ENCODE peak calls at places on chromosomes 12 and 14, in five cellular contexts. O, V, K, F and T are unnamed samples. For H3K4me1, the result is how much of the 10 kb centered on the place peaks cover.

GRCh38 chr14:96303981-96304380 is 48.0 kb downstream of the BDKRB1 start:
- DNase-seq in V (no peak), O (no peak), K (no peak), F (no peak), T (no peak)

GRCh38 chr14:100116134-100116533 is 43.3 kb downstream of the DEGS2 start:
- DNase-seq in O (no peak), V (no peak), F (no peak), K (no peak), T (no peak)

GRCh38 chr12:92133795-92134637 is 11.6 kb downstream of the BTG1 start:
- DNase-seq in V (no peak), K (no peak), F (no peak), O (no peak), T (no peak)

GRCh38 chr12:46977976-46978375 is 101.4 kb upstream of the PCED1B start:
- DNase-seq in F (no peak), O (no peak), K (peak), V (no peak), T (no peak)

GRCh38 chr14:83118029-83118428 is 1584.4 kb upstream of the SEL1L start:
- DNase-seq in F (no peak), K (no peak), O (no peak), V (no peak), T (no peak)

GRCh38 chr12:28887591-28887990 is 261.5 kb upstream of the FAR2 start:
- DNase-seq in O (no peak), K (no peak), V (no peak), F (no peak), T (no peak)

GRCh38 chr12:51534675-51535074 is 56.4 kb upstream of the SCN8A start:
- DNase-seq in O (no peak), F (no peak), K (no peak), V (no peak), T (no peak)

GRCh38 chr14:53149656-53150319 is 3.3 kb downstream of the DDHD1 start:
- DNase-seq in K (no peak), F (no peak), O (no peak), V (no peak), T (no peak)

GRCh38 chr14:89185919-89186849 is 230.8 kb downstream of the FOXN3 start:
- DNase-seq in V (no peak), F (no peak), K (peak), O (no peak), T (no peak)

GRCh38 chr14:81157431-81157830 is 63.3 kb downstream of the GTF2A1 start:
- DNase-seq in F (no peak), K (no peak), O (no peak), V (no peak), T (no peak)

GRCh38 chr12:97939141-97939540 is 476.5 kb downstream of the RMST start:
- DNase-seq in O (no peak), F (no peak), K (peak), V (no peak), T (no peak)

GRCh38 chr12:79596719-79597350 is 93.9 kb downstream of the PAWR start:
- DNase-seq in K (no peak), V (no peak), O (no peak), F (no peak), T (no peak)

GRCh38 chr12:31773223-31773750 is 44.5 kb upstream of the AMN1 start:
- DNase-seq in K (no peak), O (no peak), F (no peak), V (no peak), T (no peak)

GRCh38 chr14:91377700-91378652 is 39.6 kb downstream of the CCDC88C start:
- DNase-seq in K (no peak), V (no peak), F (no peak), O (no peak), T (no peak)

GRCh38 chr14:26856832-26857508 is 259.1 kb upstream of the NOVA1 start:
- DNase-seq in K (no peak), V (no peak), O (no peak), F (no peak), T (no peak)

GRCh38 chr12:89075890-89076591 is 276.3 kb downstream of the DUSP6 start:
- DNase-seq in F (no peak), V (no peak), O (no peak), K (no peak), T (no peak)

GRCh38 chr12:88650715-88651114 is 70.4 kb upstream of the KITLG start:
- DNase-seq in O (no peak), V (no peak), K (no peak), F (no peak), T (no peak)

GRCh38 chr12:116261525-116262100 is 15.9 kb downstream of the MED13L start:
- DNase-seq in F (no peak), V (no peak), O (no peak), K (no peak), T (no peak)

GRCh38 chr14:50360851-50361250 is 35.8 kb downstream of the CDKL1 start:
- DNase-seq in V (no peak), O (no peak), F (no peak), K (no peak), T (no peak)

GRCh38 chr12:75511116-75512048 is at the start of gene KRR1:
- DNase-seq in O (peak), K (peak), V (peak), F (peak), T (peak)

GRCh38 chr12:117100251-117100650 is 1.0 kb upstream of the TESC start:
- DNase-seq in V (peak), K (no peak), F (no peak), O (no peak), T (peak)

GRCh38 chr14:104868060-104868740 is 3.1 kb downstream of the CEP170B start:
- DNase-seq in F (no peak), K (no peak), O (no peak), V (peak), T (peak)

GRCh38 chr12:39161686-39162085 is 256.3 kb upstream of the CPNE8 start:
- DNase-seq in K (no peak), V (no peak), F (no peak), O (no peak), T (no peak)

GRCh38 chr12:50043854-50044253 is 13.5 kb upstream of the ASIC1 start:
- DNase-seq in V (no peak), O (no peak), F (no peak), K (no peak), T (no peak)

GRCh38 chr12:116492703-116493324 is 66.4 kb upstream of the MAP1LC3B2 start:
- DNase-seq in V (no peak), K (no peak), O (no peak), F (no peak), T (no peak)

GRCh38 chr12:78338054-78338785 is 507.5 kb downstream of the NAV3 start:
- DNase-seq in V (no peak), K (no peak), F (no peak), O (no peak), T (no peak)

DNA sequence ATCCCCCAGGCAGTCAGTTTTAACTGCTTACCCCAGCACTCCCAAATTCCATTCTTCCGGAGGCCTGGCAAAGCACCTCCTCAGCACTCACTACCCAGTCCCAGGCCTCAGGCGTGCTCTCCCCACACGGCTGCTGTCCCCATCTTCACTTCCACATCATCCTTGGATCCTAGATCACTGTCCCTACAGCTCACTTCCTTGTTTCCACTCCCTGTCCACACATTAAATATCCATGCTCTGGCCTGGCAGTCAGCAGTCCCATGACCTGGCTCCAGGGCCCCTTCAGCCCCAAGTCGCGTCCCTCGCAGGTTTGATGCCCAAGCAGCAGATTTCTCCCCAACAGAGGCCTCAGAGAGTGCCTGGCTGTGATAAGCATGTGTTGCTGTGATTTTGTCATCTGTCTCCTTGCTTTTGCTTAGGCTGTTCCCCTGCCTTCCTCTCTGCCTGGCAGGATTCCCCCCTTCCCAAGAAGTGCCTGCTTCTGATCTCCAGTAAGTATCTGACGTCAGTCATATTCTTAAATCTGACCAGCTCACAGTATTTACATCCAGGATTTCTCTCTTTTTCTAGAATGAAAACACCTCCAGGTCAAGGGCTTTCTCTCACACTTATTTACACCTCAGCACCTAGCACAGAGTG is 241.7 kb downstream of the ZFP36L1 start:
- DNase-seq in O (no peak), V (no peak), K (no peak), F (no peak), T (no peak)
- H3K4me1 ChIP-seq in O (half or more), V (under half), K (half or more), F (under half), T (under half)

GRCh38 chr14:77303417-77304156 is 17.1 kb downstream of the POMT2 start:
- DNase-seq in F (no peak), V (no peak), K (peak), O (no peak), T (no peak)

GRCh38 chr14:77302926-77303325 is 17.8 kb downstream of the POMT2 start:
- DNase-seq in O (no peak), K (peak), F (no peak), V (no peak), T (no peak)

GRCh38 chr14:77299776-77300175 is 20.9 kb downstream of the POMT2 start:
- DNase-seq in O (no peak), K (no peak), V (no peak), F (no peak), T (no peak)

GRCh38 chr14:77296906-77297305 is 23.8 kb downstream of the POMT2 start:
- DNase-seq in O (no peak), V (no peak), K (no peak), F (no peak), T (no peak)

GRCh38 chr14:77301103-77301502 is 19.6 kb downstream of the POMT2 start:
- DNase-seq in K (peak), V (peak), O (peak), F (peak), T (peak)
- H3K4me1 ChIP-seq in K (under half), V (under half), O (under half), F (under half), T (under half)

DNA sequence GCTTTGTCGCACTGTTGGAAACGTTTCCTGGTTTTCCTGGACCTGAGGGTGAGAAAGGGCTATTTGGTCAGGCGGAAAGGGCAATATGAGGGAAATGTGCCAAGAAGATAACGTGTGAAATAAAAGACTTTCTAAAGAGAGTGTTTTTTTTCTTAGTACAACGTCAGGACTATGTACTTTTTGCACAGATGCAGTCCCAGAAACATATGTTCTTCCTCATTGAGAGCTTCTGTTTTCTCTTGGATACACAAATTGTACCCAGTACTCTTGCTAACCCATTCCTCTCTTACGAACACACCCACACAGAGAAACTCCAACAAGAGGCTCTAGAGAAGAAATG is 669 bp upstream of the PKP2 start:
- DNase-seq in K (no peak), V (no peak), O (no peak), F (no peak), T (no peak)
- H3K4me1 ChIP-seq in K (half or more), V (under half), O (under half), F (under half), T (under half)

GRCh38 chr12:54042970-54043744 is 10.3 kb downstream of the HOXC5 start:
- DNase-seq in V (no peak), F (no peak), K (no peak), O (no peak), T (no peak)
- H3K4me1 ChIP-seq in V (under half), F (under half), K (under half), O (under half), T (under half)

DNA sequence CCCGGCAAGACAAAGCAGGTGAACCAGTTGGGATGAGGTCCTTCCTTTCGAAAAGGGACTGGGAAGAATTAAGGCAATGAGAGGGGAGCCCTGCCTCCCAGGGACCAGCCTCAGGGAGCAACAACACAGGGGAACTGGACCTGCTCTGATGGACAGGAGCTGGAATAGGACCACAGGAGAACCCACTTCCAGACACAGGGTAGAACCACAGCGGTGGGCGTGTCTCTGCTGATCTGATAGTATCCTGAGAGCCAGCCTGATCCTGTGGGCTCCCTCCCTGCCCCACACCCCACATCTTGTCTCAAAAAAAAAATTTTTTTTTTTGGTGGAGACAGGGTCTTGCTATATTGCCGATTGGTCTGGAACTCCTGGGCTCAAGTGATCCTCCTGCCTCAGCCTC is 13.6 kb upstream of the PLEK2 start:
- DNase-seq in F (no peak), V (peak), K (no peak), O (no peak), T (no peak)
- H3K4me1 ChIP-seq in F (under half), V (under half), K (under half), O (under half), T (under half)